ENCODE peak calls at places on chromosomes 13 and 19, in nine cellular contexts. One of them, this sample, is unnamed.

GRCh38 chr19:45076029-45076850 is at the start of gene ZNF296:
- DNase-seq in NCI-H345: peak; percentile 16
- DNase-seq in GM12892: peak; percentile 86
- DNase-seq in ELF-1: peak; percentile 89
- DNase-seq in activated CD4-positive, alpha-beta T cell treated with anti-CD3 and anti-CD28 coated beads, Interleukin-2, amount 10 ng/mL, durations not matched to agents 7 days and 5 days: peak; percentile 79
- DNase-seq in keratinocyte: peak; percentile 46
- DNase-seq in iPS-NIHi11: peak; percentile 87
- DNase-seq in AG10803: no peak
- DNase-seq in neural progenitor cell: peak; percentile 91
- DNase-seq in this sample: peak; percentile 54

GRCh38 chr19:13825489-13826475 is 30.5 kb downstream of the ZSWIM4 start:
- DNase-seq in NCI-H345: no peak
- DNase-seq in GM12892: no peak
- DNase-seq in ELF-1: peak; percentile 94
- DNase-seq in activated CD4-positive, alpha-beta T cell treated with anti-CD3 and anti-CD28 coated beads, Interleukin-2, amount 10 ng/mL, durations not matched to agents 7 days and 5 days: no peak
- DNase-seq in keratinocyte: no peak
- DNase-seq in iPS-NIHi11: peak; percentile 83
- DNase-seq in AG10803: peak; percentile 20
- DNase-seq in neural progenitor cell: peak; percentile 75
- DNase-seq in this sample: no peak

GRCh38 chr19:47741544-47742125 is 3.7 kb upstream of the NOP53 start:
- DNase-seq in NCI-H345: no peak
- DNase-seq in GM12892: no peak
- DNase-seq in ELF-1: no peak
- DNase-seq in activated CD4-positive, alpha-beta T cell treated with anti-CD3 and anti-CD28 coated beads, Interleukin-2, amount 10 ng/mL, durations not matched to agents 7 days and 5 days: no peak
- DNase-seq in keratinocyte: no peak
- DNase-seq in iPS-NIHi11: no peak
- DNase-seq in AG10803: no peak
- DNase-seq in neural progenitor cell: no peak
- DNase-seq in this sample: no peak

GRCh38 chr13:112821340-112822055 is 131.7 kb downstream of the ATP11A start:
- DNase-seq in NCI-H345: no peak
- DNase-seq in GM12892: no peak
- DNase-seq in ELF-1: no peak
- DNase-seq in activated CD4-positive, alpha-beta T cell treated with anti-CD3 and anti-CD28 coated beads, Interleukin-2, amount 10 ng/mL, durations not matched to agents 7 days and 5 days: no peak
- DNase-seq in keratinocyte: no peak
- DNase-seq in iPS-NIHi11: no peak
- DNase-seq in AG10803: peak; percentile 64
- DNase-seq in neural progenitor cell: no peak
- DNase-seq in this sample: no peak

GRCh38 chr13:113664751-113665581 is 2.1 kb upstream of the GRK1 start:
- DNase-seq in NCI-H345: no peak
- DNase-seq in GM12892: no peak
- DNase-seq in ELF-1: no peak
- DNase-seq in activated CD4-positive, alpha-beta T cell treated with anti-CD3 and anti-CD28 coated beads, Interleukin-2, amount 10 ng/mL, durations not matched to agents 7 days and 5 days: no peak
- DNase-seq in keratinocyte: no peak
- DNase-seq in iPS-NIHi11: no peak
- DNase-seq in AG10803: no peak
- DNase-seq in neural progenitor cell: no peak
- DNase-seq in this sample: peak; percentile 24

GRCh38 chr13:113974304-113975281 is 717 bp upstream of the C13orf46 start:
- DNase-seq in NCI-H345: no peak
- DNase-seq in GM12892: no peak
- DNase-seq in ELF-1: no peak
- DNase-seq in activated CD4-positive, alpha-beta T cell treated with anti-CD3 and anti-CD28 coated beads, Interleukin-2, amount 10 ng/mL, durations not matched to agents 7 days and 5 days: no peak
- DNase-seq in keratinocyte: no peak
- DNase-seq in iPS-NIHi11: no peak
- DNase-seq in AG10803: no peak
- DNase-seq in neural progenitor cell: no peak
- DNase-seq in this sample: no peak

GRCh38 chr13:72920097-72920496 is 138.2 kb downstream of the PIBF1 start:
- DNase-seq in NCI-H345: no peak
- DNase-seq in GM12892: no peak
- DNase-seq in ELF-1: no peak
- DNase-seq in activated CD4-positive, alpha-beta T cell treated with anti-CD3 and anti-CD28 coated beads, Interleukin-2, amount 10 ng/mL, durations not matched to agents 7 days and 5 days: no peak
- DNase-seq in keratinocyte: no peak
- DNase-seq in iPS-NIHi11: no peak
- DNase-seq in AG10803: peak; percentile 56
- DNase-seq in neural progenitor cell: no peak
- DNase-seq in this sample: no peak

GRCh38 chr13:24307211-24308067 is 1.9 kb upstream of the C1QTNF9 start:
- DNase-seq in NCI-H345: no peak
- DNase-seq in GM12892: no peak
- DNase-seq in ELF-1: no peak
- DNase-seq in activated CD4-positive, alpha-beta T cell treated with anti-CD3 and anti-CD28 coated beads, Interleukin-2, amount 10 ng/mL, durations not matched to agents 7 days and 5 days: no peak
- DNase-seq in keratinocyte: no peak
- DNase-seq in iPS-NIHi11: no peak
- DNase-seq in AG10803: no peak
- DNase-seq in neural progenitor cell: peak; percentile 18
- DNase-seq in this sample: no peak

GRCh38 chr13:52849727-52850395 is 1.4 kb upstream of the PCDH8 start:
- DNase-seq in NCI-H345: no peak
- DNase-seq in GM12892: no peak
- DNase-seq in ELF-1: peak; percentile 51
- DNase-seq in activated CD4-positive, alpha-beta T cell treated with anti-CD3 and anti-CD28 coated beads, Interleukin-2, amount 10 ng/mL, durations not matched to agents 7 days and 5 days: no peak
- DNase-seq in keratinocyte: no peak
- DNase-seq in iPS-NIHi11: no peak
- DNase-seq in AG10803: no peak
- DNase-seq in neural progenitor cell: peak; percentile 40
- DNase-seq in this sample: no peak

GRCh38 chr13:102122147-102122546 is 279.7 kb downstream of the FGF14 start:
- DNase-seq in NCI-H345: no peak
- DNase-seq in GM12892: no peak
- DNase-seq in ELF-1: no peak
- DNase-seq in activated CD4-positive, alpha-beta T cell treated with anti-CD3 and anti-CD28 coated beads, Interleukin-2, amount 10 ng/mL, durations not matched to agents 7 days and 5 days: no peak
- DNase-seq in keratinocyte: no peak
- DNase-seq in iPS-NIHi11: no peak
- DNase-seq in AG10803: no peak
- DNase-seq in neural progenitor cell: no peak
- DNase-seq in this sample: no peak

GRCh38 chr19:35742121-35742724 is at the start of gene IGFLR1:
- DNase-seq in NCI-H345: no peak
- DNase-seq in GM12892: no peak
- DNase-seq in ELF-1: no peak
- DNase-seq in activated CD4-positive, alpha-beta T cell treated with anti-CD3 and anti-CD28 coated beads, Interleukin-2, amount 10 ng/mL, durations not matched to agents 7 days and 5 days: peak; percentile 80
- DNase-seq in keratinocyte: no peak
- DNase-seq in iPS-NIHi11: no peak
- DNase-seq in AG10803: no peak
- DNase-seq in neural progenitor cell: no peak
- DNase-seq in this sample: no peak

GRCh38 chr19:35901055-35901644 is 810 bp upstream of the NFKBID start:
- DNase-seq in NCI-H345: no peak
- DNase-seq in GM12892: no peak
- DNase-seq in ELF-1: no peak
- DNase-seq in activated CD4-positive, alpha-beta T cell treated with anti-CD3 and anti-CD28 coated beads, Interleukin-2, amount 10 ng/mL, durations not matched to agents 7 days and 5 days: no peak
- DNase-seq in keratinocyte: no peak
- DNase-seq in iPS-NIHi11: no peak
- DNase-seq in AG10803: peak; percentile 87
- DNase-seq in neural progenitor cell: no peak
- DNase-seq in this sample: no peak

GRCh38 chr13:109387438-109387837 is 398.9 kb downstream of the IRS2 start:
- DNase-seq in NCI-H345: no peak
- DNase-seq in GM12892: no peak
- DNase-seq in ELF-1: no peak
- DNase-seq in activated CD4-positive, alpha-beta T cell treated with anti-CD3 and anti-CD28 coated beads, Interleukin-2, amount 10 ng/mL, durations not matched to agents 7 days and 5 days: no peak
- DNase-seq in keratinocyte: no peak
- DNase-seq in iPS-NIHi11: no peak
- DNase-seq in AG10803: no peak
- DNase-seq in neural progenitor cell: no peak
- DNase-seq in this sample: no peak

GRCh38 chr19:55956431-55956830 is 8.8 kb downstream of the NLRP8 start:
- DNase-seq in NCI-H345: no peak
- DNase-seq in GM12892: no peak
- DNase-seq in ELF-1: no peak
- DNase-seq in activated CD4-positive, alpha-beta T cell treated with anti-CD3 and anti-CD28 coated beads, Interleukin-2, amount 10 ng/mL, durations not matched to agents 7 days and 5 days: no peak
- DNase-seq in keratinocyte: no peak
- DNase-seq in iPS-NIHi11: no peak
- DNase-seq in AG10803: no peak
- DNase-seq in neural progenitor cell: no peak
- DNase-seq in this sample: no peak

GRCh38 chr19:16117594-16118033 is 5.9 kb downstream of the RAB8A start:
- DNase-seq in NCI-H345: no peak
- DNase-seq in GM12892: no peak
- DNase-seq in ELF-1: no peak
- DNase-seq in activated CD4-positive, alpha-beta T cell treated with anti-CD3 and anti-CD28 coated beads, Interleukin-2, amount 10 ng/mL, durations not matched to agents 7 days and 5 days: no peak
- DNase-seq in keratinocyte: no peak
- DNase-seq in iPS-NIHi11: peak; percentile 59
- DNase-seq in AG10803: no peak
- DNase-seq in neural progenitor cell: no peak
- DNase-seq in this sample: no peak

GRCh38 chr19:7979011-7979410 is 26.4 kb downstream of the ELAVL1 start:
- DNase-seq in NCI-H345: no peak
- DNase-seq in GM12892: no peak
- DNase-seq in ELF-1: no peak
- DNase-seq in activated CD4-positive, alpha-beta T cell treated with anti-CD3 and anti-CD28 coated beads, Interleukin-2, amount 10 ng/mL, durations not matched to agents 7 days and 5 days: no peak
- DNase-seq in keratinocyte: no peak
- DNase-seq in iPS-NIHi11: no peak
- DNase-seq in AG10803: no peak
- DNase-seq in neural progenitor cell: no peak
- DNase-seq in this sample: no peak